ENCODE peak calls at places on chromosomes 6 and 20, in eight cellular contexts. M, H, D, U, G, Z, L and I are unnamed samples.

GRCh38 chr6:152696543-152696942 is 1.2 kb upstream of the MYCT1 start:
- DNase-seq in H (peak), L (no peak), U (no peak), D (no peak), G (no peak), Z (no peak), M (no peak), I (no peak)

GRCh38 chr6:93079061-93079460 is 340.3 kb downstream of the EPHA7 start:
- DNase-seq in M (no peak), Z (no peak), U (no peak), H (no peak), L (no peak), D (no peak), G (no peak), I (no peak)

GRCh38 chr6:7469696-7470095 is 71.8 kb upstream of the DSP start:
- DNase-seq in G (no peak), Z (no peak), H (no peak), U (no peak), L (no peak), D (no peak), M (no peak), I (no peak)

GRCh38 chr6:137323860-137324259 is 104.7 kb upstream of the IFNGR1 start:
- DNase-seq in H (peak), D (no peak), U (no peak), M (no peak), L (peak), Z (no peak), G (no peak), I (no peak)

GRCh38 chr20:56720620-56721213 is 91.6 kb downstream of the TFAP2C start:
- DNase-seq in L (no peak), D (no peak), Z (no peak), H (no peak), U (no peak), G (no peak), M (no peak), I (no peak)

GRCh38 chr20:31862506-31862905 is 7.8 kb downstream of the DUSP15 start:
- DNase-seq in M (no peak), U (no peak), D (no peak), H (no peak), Z (no peak), L (no peak), G (no peak), I (no peak)

GRCh38 chr6:167572106-167572505 is 247.2 kb downstream of the TTLL2 start:
- DNase-seq in H (no peak), G (no peak), L (no peak), Z (no peak), M (no peak), U (no peak), D (no peak), I (no peak)

GRCh38 chr6:131758920-131759319 is 48.1 kb upstream of the CTAGE9 start:
- DNase-seq in U (no peak), L (no peak), H (no peak), D (no peak), G (no peak), M (no peak), Z (no peak), I (no peak)

GRCh38 chr6:13445005-13445743 is 42.2 kb downstream of the GFOD1 start:
- DNase-seq in M (no peak), D (no peak), H (no peak), G (peak), U (no peak), L (peak), Z (no peak), I (peak)

GRCh38 chr20:1479831-1480595 is 11.2 kb downstream of the SIRPB2 start:
- DNase-seq in H (no peak), Z (no peak), G (no peak), L (no peak), D (no peak), M (no peak), U (no peak), I (no peak)